ENCODE peak calls at places on chromosomes 1 and 21, in six cellular contexts. K is cardiac muscle cell; O is heart left ventricle; N is DND-41; J is CD8-positive, alpha-beta memory T cell; S is colonic mucosa. Y is an unnamed sample. For H3K9me3, the result is how much of the 10 kb centered on the place peaks cover.

GRCh38 chr21:39650306-39650705 is 37.6 kb downstream of the B3GALT5 start:
- DNase-seq in S (no peak), J (no peak), K (no peak), N (no peak), O (no peak), Y (no peak)

GRCh38 chr1:54962612-54963395 is 17.6 kb upstream of the TMEM61 start:
- DNase-seq in S (no peak), N (no peak), K (no peak), J (no peak), O (no peak), Y (no peak)

GRCh38 chr1:192610114-192610958 is 25.6 kb upstream of the RGS13 start:
- DNase-seq in O (no peak), K (peak), S (no peak), J (no peak), N (no peak), Y (no peak)

GRCh38 chr1:20633190-20634064 is at the start of gene PINK1:
- DNase-seq in O (peak), N (peak), K (peak), S (peak), J (peak), Y (peak)

GRCh38 chr1:177913762-177914540 is 55.9 kb downstream of the SEC16B start:
- DNase-seq in J (no peak), K (peak), N (peak), S (peak), O (no peak), Y (peak)

GRCh38 chr1:109240158-109241152 is 8.9 kb upstream of the CELSR2 start:
- DNase-seq in S (peak), J (no peak), N (peak), O (peak), K (peak), Y (no peak)

GRCh38 chr1:145846191-145846590 is 761 bp downstream of the NUDT17 start:
- DNase-seq in N (peak), S (peak), K (peak), J (peak), O (no peak), Y (peak)

GRCh38 chr1:203325418-203326091 is 20.2 kb downstream of the BTG2 start:
- DNase-seq in J (no peak), N (no peak), K (no peak), S (peak), O (peak), Y (peak)

GRCh38 chr1:1440262-1440772 is 4.8 kb downstream of the VWA1 start:
- DNase-seq in O (no peak), K (no peak), N (no peak), J (no peak), S (no peak), Y (no peak)

GRCh38 chr1:170978371-170978900 is 43.1 kb downstream of the MROH9 start:
- DNase-seq in K (no peak), J (no peak), O (no peak), N (no peak), S (no peak), Y (no peak)

GRCh38 chr1:175520186-175520585 is 223.2 kb downstream of the TNR start:
- DNase-seq in N (no peak), J (no peak), O (no peak), S (peak), K (peak), Y (no peak)

GRCh38 chr1:116393015-116393414 is 20.0 kb downstream of the ATP1A1 start:
- DNase-seq in K (no peak), N (no peak), S (no peak), O (no peak), J (no peak), Y (no peak)

GRCh38 chr21:28793043-28793442 is 199.6 kb downstream of the LTN1 start:
- DNase-seq in J (no peak), K (peak), O (no peak), N (no peak), S (no peak), Y (no peak)

GRCh38 chr1:85628791-85629531 is 48.4 kb downstream of the CCN1 start:
- DNase-seq in S (peak), J (no peak), K (peak), O (peak), N (no peak), Y (no peak)

GRCh38 chr1:35047188-35047858 is 15.6 kb upstream of the ZMYM6 start:
- DNase-seq in J (no peak), N (no peak), O (no peak), S (no peak), K (peak), Y (no peak)

GRCh38 chr1:154403300-154403943 is 1.7 kb upstream of the IL6R start:
- DNase-seq in J (peak), K (no peak), S (no peak), N (peak), O (no peak), Y (peak)

GRCh38 chr1:34653110-34653509 is 101.7 kb upstream of the GJB5 start:
- DNase-seq in O (no peak), N (no peak), K (no peak), J (no peak), S (no peak), Y (no peak)

GRCh38 chr1:56645663-56646330 is 683 bp downstream of the PRKAA2 start:
- DNase-seq in S (peak), K (no peak), J (no peak), N (no peak), O (peak), Y (peak)

GRCh38 chr1:13730751-13731482 is 30.9 kb downstream of the PRDM2 start:
- DNase-seq in O (peak), S (peak), J (peak), K (no peak), N (peak), Y (peak)

GRCh38 chr21:42809171-42809570 is 70.2 kb downstream of the WDR4 start:
- DNase-seq in N (no peak), K (no peak), S (no peak), J (no peak), O (no peak), Y (no peak)

GRCh38 chr1:94544706-94545490 is 3.3 kb upstream of the F3 start:
- DNase-seq in N (no peak), O (no peak), J (no peak), K (peak), S (no peak), Y (no peak)

GRCh38 chr21:42161957-42162681 is 56.8 kb upstream of the ABCG1 start:
- DNase-seq in N (peak), O (no peak), S (no peak), K (no peak), J (no peak), Y (peak)

GRCh38 chr1:59096501-59096900 is 200.4 kb upstream of the FGGY start:
- DNase-seq in O (peak), S (no peak), N (no peak), K (no peak), J (no peak), Y (no peak)

GRCh38 chr1:183675381-183675780 is 22.3 kb upstream of the APOBEC4 start:
- DNase-seq in K (no peak), N (no peak), S (no peak), J (no peak), O (no peak), Y (no peak)

GRCh38 chr1:224080082-224080774 is 33.7 kb upstream of the FBXO28 start:
- DNase-seq in O (no peak), J (no peak), S (no peak), K (no peak), N (no peak), Y (no peak)

GRCh38 chr1:161100534-161100933 is 2.4 kb downstream of the KLHDC9 start:
- DNase-seq in K (no peak), N (no peak), O (peak), J (no peak), S (no peak), Y (no peak)

GRCh38 chr1:63775418-63776127 is 1.8 kb downstream of the ROR1 start:
- DNase-seq in J (no peak), K (no peak), N (no peak), S (no peak), O (no peak), Y (no peak)

GRCh38 chr1:8463144-8463927 is 145.4 kb downstream of the SLC45A1 start:
- DNase-seq in S (peak), K (peak), N (peak), O (peak), J (no peak), Y (no peak)

GRCh38 chr1:16183157-16183556 is 27.3 kb upstream of the EPHA2 start:
- DNase-seq in N (no peak), O (no peak), J (no peak), K (peak), S (no peak), Y (no peak)

GRCh38 chr1:116115476-116115875 is 4.3 kb downstream of the MAB21L3 start:
- DNase-seq in K (peak), S (no peak), J (no peak), N (no peak), O (no peak), Y (no peak)

GRCh38 chr1:237851209-237851845 is 39.4 kb downstream of the ZP4 start:
- DNase-seq in K (peak), S (peak), N (peak), O (no peak), J (no peak), Y (no peak)

DNA sequence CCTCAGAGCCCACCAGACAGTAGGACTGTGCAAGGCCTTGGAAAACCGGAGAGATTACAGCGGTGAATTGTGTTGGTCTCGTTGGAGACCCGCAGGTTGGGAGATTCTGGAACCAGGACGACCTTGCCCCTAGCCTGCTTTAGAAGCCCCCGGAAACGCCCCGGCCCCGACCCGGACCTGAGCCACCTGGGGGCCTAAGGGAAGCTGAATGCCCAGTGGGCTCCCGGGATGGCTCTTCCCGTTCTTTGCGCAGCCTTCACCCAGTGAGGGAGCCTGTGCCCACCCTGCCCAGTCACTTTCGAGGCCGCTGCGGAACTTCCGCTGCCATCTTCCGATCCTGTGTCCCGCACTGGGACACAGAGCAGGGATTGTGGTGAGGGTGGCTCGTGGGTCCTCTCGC is 254.4 kb downstream of the FAM72C start:
- DNase-seq in N (no peak), O (no peak), K (no peak), J (no peak), S (no peak), Y (no peak)
- H3K9me3 ChIP-seq in N (under half), O (under half), K (under half), J (under half), S (under half), Y (under half)

GRCh38 chr21:44466351-44466954 is 11.1 kb downstream of the LRRC3 start:
- DNase-seq in O (no peak), N (no peak), K (no peak), J (no peak), S (no peak), Y (peak)

GRCh38 chr21:44463716-44464115 is 8.4 kb downstream of the LRRC3 start:
- DNase-seq in J (no peak), S (no peak), K (peak), N (no peak), O (peak), Y (peak)

GRCh38 chr21:44462834-44463200 is 7.5 kb downstream of the LRRC3 start:
- DNase-seq in K (no peak), O (no peak), J (no peak), S (no peak), N (no peak), Y (no peak)

GRCh38 chr21:44462090-44462833 is 7.0 kb downstream of the LRRC3 start:
- DNase-seq in J (no peak), K (no peak), N (no peak), S (no peak), O (no peak), Y (peak)

GRCh38 chr21:44464351-44464750 is 9.0 kb downstream of the LRRC3 start:
- DNase-seq in O (no peak), S (no peak), N (no peak), K (no peak), J (no peak), Y (no peak)
- H3K9me3 ChIP-seq in O (under half), S (under half), N (under half), K (under half), J (under half), Y (under half)

GRCh38 chr1:66388918-66389317 is 145.0 kb upstream of the SGIP1 start:
- DNase-seq in S (no peak), J (no peak), O (no peak), N (no peak), K (no peak), Y (no peak)
- H3K9me3 ChIP-seq in S (under half), J (under half), O (under half), N (under half), K (under half), Y (under half)

GRCh38 chr1:152836881-152837280 is 5.8 kb upstream of the LCE6A start:
- DNase-seq in J (no peak), N (no peak), K (no peak), O (no peak), S (no peak), Y (no peak)

DNA sequence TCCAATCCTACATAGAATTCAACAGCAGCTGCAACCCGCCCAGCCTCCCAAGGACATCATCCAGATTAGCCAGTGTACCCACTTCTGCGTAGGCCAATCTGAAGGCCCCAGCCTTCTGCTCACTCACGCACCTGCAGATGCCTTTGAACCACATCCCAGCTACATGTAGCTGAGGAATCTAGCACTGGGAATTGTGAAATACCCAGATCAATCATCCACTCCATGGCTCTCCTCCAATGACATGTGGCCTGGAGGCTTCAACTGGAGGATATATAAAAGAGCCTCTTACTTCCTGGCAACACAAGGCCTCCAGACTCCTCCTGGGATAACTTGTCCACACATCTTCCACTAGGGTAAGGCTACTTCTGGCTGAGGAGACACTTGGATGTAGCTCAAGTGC is at the start of gene LCE6A:
- DNase-seq in O (no peak), J (no peak), K (no peak), N (no peak), S (no peak), Y (no peak)
- H3K9me3 ChIP-seq in O (under half), J (under half), K (under half), N (under half), S (under half), Y (under half)

GRCh38 chr21:44574457-44575306 is 1.2 kb downstream of the KRTAP10-4 start:
- DNase-seq in K (no peak), O (no peak), S (peak), J (no peak), N (no peak), Y (no peak)

GRCh38 chr21:44578371-44579055 is 1.9 kb downstream of the KRTAP10-5 start:
- DNase-seq in S (no peak), J (no peak), N (no peak), K (no peak), O (no peak), Y (no peak)

GRCh38 chr21:44575307-44576024 is 1.9 kb downstream of the KRTAP10-4 start:
- DNase-seq in S (no peak), J (no peak), N (no peak), O (no peak), K (no peak), Y (no peak)

GRCh38 chr21:44572959-44573583 is 458 bp upstream of the KRTAP10-4 start:
- DNase-seq in N (no peak), K (no peak), S (no peak), J (no peak), O (no peak), Y (no peak)

GRCh38 chr21:44576025-44576420 is 2.5 kb downstream of the KRTAP10-4 start:
- DNase-seq in S (no peak), O (no peak), N (no peak), K (no peak), J (no peak), Y (no peak)
- H3K9me3 ChIP-seq in S (under half), O (under half), N (under half), K (under half), J (under half), Y (under half)

GRCh38 chr1:248737457-248737856 is 18.1 kb downstream of the LYPD8 start:
- DNase-seq in O (no peak), K (no peak), J (no peak), S (no peak), N (no peak), Y (no peak)

GRCh38 chr1:248736992-248737391 is 18.6 kb downstream of the LYPD8 start:
- DNase-seq in J (no peak), K (no peak), O (no peak), N (no peak), S (no peak), Y (no peak)

GRCh38 chr1:248739580-248740205 is 15.9 kb downstream of the LYPD8 start:
- DNase-seq in N (no peak), O (no peak), K (no peak), S (no peak), J (no peak), Y (no peak)

DNA sequence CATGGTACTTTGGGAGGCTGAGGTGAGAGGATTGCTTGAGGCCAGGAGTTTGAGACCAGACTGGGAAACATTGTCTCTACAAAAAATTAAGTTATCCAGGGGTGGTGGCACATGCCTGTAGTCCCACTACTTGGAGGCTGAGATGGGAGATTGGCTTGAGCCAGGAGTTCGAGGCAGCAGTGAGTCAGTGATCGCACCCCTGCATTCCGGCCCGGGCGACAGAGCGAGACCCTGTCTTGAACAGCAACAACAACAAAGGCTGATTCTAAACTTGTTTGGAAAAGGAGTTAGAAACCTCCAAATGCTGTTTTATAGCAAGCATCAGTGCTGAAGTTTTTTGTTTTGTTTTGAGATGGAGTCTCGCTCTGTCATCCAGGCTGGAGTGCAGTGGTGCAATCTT is 14.7 kb downstream of the LYPD8 start:
- DNase-seq in K (no peak), J (no peak), O (no peak), N (no peak), S (no peak), Y (no peak)
- H3K9me3 ChIP-seq in K (under half), J (under half), O (under half), N (under half), S (under half), Y (under half)

GRCh38 chr1:113297749-113298148 is 92.6 kb upstream of the MAGI3 start:
- DNase-seq in N (no peak), O (no peak), K (no peak), J (no peak), S (no peak), Y (no peak)
- H3K9me3 ChIP-seq in N (under half), O (under half), K (under half), J (under half), S (under half), Y (under half)